ENCODE peak calls at places on chromosomes 16 and 17, in eight cellular contexts. P is activated CD8-positive, alpha-beta T cell treated with anti-CD3 and anti-CD28 coated beads, Interleukin-2, amount 10 ng/mL, durations not matched to agents 7 days and 5 days; M is stimulated activated CD4-positive, alpha-beta T cell treated with anti-CD3 and anti-CD28 coated beads, Interleukin-1b, Interleukin-23, amount 100 ng/mL, for 48 hours; V is dorsolateral prefrontal cortex; W is T-helper 2 cell; U is M059J; T is amniotic stem cell; R is anterior cingulate cortex. X is an unnamed sample.

GRCh38 chr16:27085182-27085581 is 18.5 kb downstream of the C16orf82 start:
- DNase-seq in M (no peak), U (no peak), R (no peak), W (no peak), V (no peak), T (no peak), P (no peak), X (no peak)

GRCh38 chr16:81927561-81928185 is 83.6 kb downstream of the SDR42E1 start:
- DNase-seq in R (no peak), W (no peak), P (no peak), T (no peak), V (no peak), M (no peak), U (no peak), X (no peak)

GRCh38 chr16:46629331-46629843 is 8.2 kb upstream of the SHCBP1 start:
- DNase-seq in U (peak; percentile 71), T (peak; percentile 42), P (no peak), M (no peak), R (peak; percentile 16), V (no peak), W (no peak), X (no peak)

GRCh38 chr16:27700596-27700995 is 150.7 kb downstream of the KATNIP start:
- DNase-seq in M (no peak), W (no peak), T (no peak), P (no peak), U (no peak), R (no peak), V (peak; percentile 46), X (no peak)

GRCh38 chr17:34542700-34543336 is 36.6 kb upstream of the TMEM132E start:
- DNase-seq in R (no peak), V (no peak), P (peak; percentile 59), W (no peak), M (peak; percentile 17), U (peak; percentile 3), T (no peak), X (no peak)

GRCh38 chr17:50699410-50699809 is 8.3 kb downstream of the ANKRD40 start:
- DNase-seq in M (no peak), V (peak; percentile 5), W (no peak), U (no peak), P (no peak), T (no peak), R (no peak), X (no peak)

GRCh38 chr17:41547921-41548843 is 20.1 kb upstream of the KRT19 start:
- DNase-seq in U (peak; percentile 99), V (peak; percentile 71), T (peak; percentile 89), R (peak; percentile 21), P (peak; percentile 43), W (no peak), M (peak; percentile 85), X (no peak)

GRCh38 chr17:30921544-30922196 is at the start of gene ADAP2:
- DNase-seq in T (no peak), W (no peak), P (no peak), V (no peak), U (no peak), R (peak; percentile 14), M (no peak), X (peak; percentile 45)

GRCh38 chr17:45046536-45047125 is 4.8 kb downstream of the DCAKD start:
- DNase-seq in T (no peak), V (no peak), U (peak; percentile 60), R (no peak), W (no peak), P (no peak), M (no peak), X (no peak)

GRCh38 chr16:58511933-58512815 is 3.1 kb upstream of the SETD6 start:
- DNase-seq in R (peak; percentile 86), P (peak; percentile 88), W (peak; percentile 73), U (peak; percentile 60), V (peak; percentile 72), M (peak; percentile 83), T (peak; percentile 43), X (peak; percentile 77)

GRCh38 chr16:17271687-17272086 is 199.1 kb downstream of the XYLT1 start:
- DNase-seq in P (no peak), W (no peak), R (peak; percentile 67), V (peak; percentile 53), U (peak; percentile 25), M (no peak), T (no peak), X (no peak)